ENCODE peak calls at places on chromosomes 12 and 14, in eight cellular contexts. T, O, G, V, N, Z, S and L are unnamed samples.
A peak's percentile ranks its signal among the peaks of the same experiment; 100 is the strongest.

GRCh38 chr14:87628129-87628528 is 364.9 kb downstream of the GALC start:
- DNase-seq in V (no peak), O (peak; percentile 74), Z (peak; percentile 90), S (no peak), T (no peak), N (no peak), G (no peak), L (no peak)

GRCh38 chr12:82873309-82873708 is 186.6 kb downstream of the TMTC2 start:
- DNase-seq in O (no peak), T (no peak), S (no peak), Z (no peak), N (no peak), G (no peak), V (no peak), L (no peak)

GRCh38 chr12:120100630-120101029 is 15.9 kb downstream of the RAB35 start:
- DNase-seq in V (peak; percentile 83), T (no peak), Z (no peak), G (no peak), S (no peak), O (peak; percentile 77), N (peak; percentile 78), L (peak; percentile 76)

GRCh38 chr14:58560208-58560607 is 77.6 kb upstream of the DACT1 start:
- DNase-seq in T (no peak), S (no peak), G (no peak), V (no peak), N (no peak), O (no peak), Z (no peak), L (no peak)

GRCh38 chr12:67879937-67880336 is 109.3 kb upstream of the IFNG-AS1 start:
- DNase-seq in T (no peak), N (no peak), O (no peak), Z (no peak), G (no peak), V (no peak), S (no peak), L (no peak)

GRCh38 chr14:70339039-70339438 is 20.4 kb downstream of the COX16 start:
- DNase-seq in S (no peak), Z (no peak), O (no peak), V (no peak), N (no peak), G (no peak), T (no peak), L (no peak)

GRCh38 chr12:30457621-30458289 is 237.9 kb downstream of the IPO8 start:
- DNase-seq in T (no peak), V (no peak), S (no peak), G (peak; percentile 75), Z (peak; percentile 36), N (no peak), O (no peak), L (no peak)

GRCh38 chr12:95443458-95443857 is 30.5 kb upstream of the METAP2 start:
- DNase-seq in Z (peak; percentile 76), N (no peak), T (no peak), O (no peak), G (no peak), V (no peak), S (no peak), L (no peak)

GRCh38 chr12:27193854-27194544 is 50.1 kb upstream of the STK38L start:
- DNase-seq in G (no peak), S (no peak), N (peak; percentile 36), T (no peak), V (no peak), O (peak; percentile 61), Z (no peak), L (peak; percentile 49)

GRCh38 chr12:115923851-115924250 is 353.6 kb downstream of the MED13L start:
- DNase-seq in G (no peak), T (no peak), S (no peak), V (no peak), N (no peak), O (no peak), Z (no peak), L (no peak)

GRCh38 chr14:33880330-33880729 is 70.5 kb downstream of the EGLN3 start:
- DNase-seq in T (no peak), G (no peak), O (no peak), N (no peak), Z (no peak), S (no peak), V (no peak), L (no peak)

DNA sequence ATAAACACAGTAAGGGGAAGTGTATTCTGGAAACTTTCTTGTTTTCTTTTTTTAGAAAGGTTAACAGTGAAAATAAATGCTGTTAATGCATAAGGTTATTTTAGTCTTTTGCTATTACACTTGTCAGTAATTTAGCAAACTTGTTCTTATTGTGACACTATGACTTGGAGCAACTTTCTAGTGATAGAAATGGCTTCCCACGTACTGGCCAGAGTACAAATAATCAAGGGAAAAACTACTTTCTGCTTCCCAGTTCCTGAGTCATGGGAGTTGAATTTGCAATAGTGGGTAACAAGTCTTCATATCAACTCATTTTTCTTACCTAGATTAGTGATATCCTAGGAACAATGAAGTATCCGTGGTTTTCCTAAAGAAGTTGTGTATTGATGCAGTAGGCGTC is 1072.3 kb downstream of the FLRT2 start:
- DNase-seq in G (no peak), T (no peak), V (no peak), N (no peak), Z (no peak), O (no peak), S (no peak), L (no peak)
- H3K4me1 ChIP-seq in G (no peaks in the 10 kb centered on the region), T (no peaks in the 10 kb centered on the region), V (no peaks in the 10 kb centered on the region), N (no peaks in the 10 kb centered on the region), Z (no peaks in the 10 kb centered on the region), O (no peaks in the 10 kb centered on the region), S (no peaks in the 10 kb centered on the region), L (no peaks in the 10 kb centered on the region)

DNA sequence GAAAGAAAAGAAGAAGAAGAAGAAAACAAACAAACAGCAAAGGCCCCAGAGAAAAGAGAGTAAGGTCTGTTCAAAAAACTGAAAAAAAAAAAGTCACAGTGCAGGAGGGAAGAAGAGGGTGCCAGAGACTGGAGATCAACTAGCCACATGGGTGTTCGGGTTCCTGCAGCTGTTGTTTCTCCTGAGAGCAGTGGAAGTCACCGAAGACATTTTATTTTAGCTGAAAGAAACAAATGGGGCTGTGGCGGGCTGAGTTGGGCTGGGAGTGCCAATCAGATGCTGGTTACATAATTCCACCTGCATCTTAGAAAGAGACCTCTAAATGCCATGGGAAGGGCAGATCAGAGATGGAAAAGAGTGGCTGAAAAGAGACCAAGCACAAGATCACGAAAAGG is 33.9 kb downstream of the ACTN1 start:
- DNase-seq in T (peak; percentile 51), V (no peak), G (no peak), Z (no peak), O (no peak), N (no peak), S (no peak), L (no peak)
- H3K4me1 ChIP-seq in T (peaks cover 98% of the 10 kb centered on the region), V (peaks cover 44% of the 10 kb centered on the region), G (peaks cover 76% of the 10 kb centered on the region), Z (peaks cover 19% of the 10 kb centered on the region), O (peaks cover 98% of the 10 kb centered on the region), N (peaks cover 99% of the 10 kb centered on the region), S (peaks cover 91% of the 10 kb centered on the region), L (peaks cover 100% of the 10 kb centered on the region)

GRCh38 chr14:77033622-77034521 is 5.4 kb upstream of the IRF2BPL start:
- DNase-seq in V (peak; percentile 83), G (no peak), N (peak; percentile 86), Z (peak; percentile 91), O (peak; percentile 83), S (no peak), T (peak; percentile 69), L (peak; percentile 89)
- H3K4me1 ChIP-seq in V (peaks cover 49% of the 10 kb centered on the region), G (peaks cover 58% of the 10 kb centered on the region), N (peaks cover 93% of the 10 kb centered on the region), Z (peaks cover 37% of the 10 kb centered on the region), O (peaks cover 71% of the 10 kb centered on the region), S (peaks cover 83% of the 10 kb centered on the region), T (peaks cover 69% of the 10 kb centered on the region), L (peaks cover 91% of the 10 kb centered on the region)

DNA sequence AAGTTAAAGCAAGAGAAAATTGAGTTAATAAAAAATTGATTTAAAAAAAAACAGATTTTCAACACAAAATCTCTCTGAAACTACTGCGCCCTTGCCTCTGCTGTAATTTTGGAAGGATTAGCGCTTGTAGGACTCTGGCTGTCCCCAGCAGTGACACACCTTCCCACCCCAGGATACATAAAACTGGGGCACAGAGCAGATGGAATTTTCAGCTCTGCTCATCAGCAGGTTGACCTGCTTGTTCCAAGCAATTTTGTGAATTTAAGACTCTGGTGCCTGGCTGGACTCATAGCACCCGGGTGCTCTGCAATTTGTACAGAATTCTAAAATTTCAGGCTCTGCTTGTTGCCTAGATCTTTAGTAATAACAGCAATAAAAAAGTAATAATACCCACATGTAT is 257.8 kb upstream of the GARIN6 start:
- DNase-seq in Z (no peak), N (no peak), S (no peak), V (no peak), G (no peak), O (no peak), T (no peak), L (no peak)
- H3K4me1 ChIP-seq in Z (peaks cover 6% of the 10 kb centered on the region), N (no peaks in the 10 kb centered on the region), S (no peaks in the 10 kb centered on the region), V (no peaks in the 10 kb centered on the region), G (no peaks in the 10 kb centered on the region), O (no peaks in the 10 kb centered on the region), T (no peaks in the 10 kb centered on the region), L (no peaks in the 10 kb centered on the region)

DNA sequence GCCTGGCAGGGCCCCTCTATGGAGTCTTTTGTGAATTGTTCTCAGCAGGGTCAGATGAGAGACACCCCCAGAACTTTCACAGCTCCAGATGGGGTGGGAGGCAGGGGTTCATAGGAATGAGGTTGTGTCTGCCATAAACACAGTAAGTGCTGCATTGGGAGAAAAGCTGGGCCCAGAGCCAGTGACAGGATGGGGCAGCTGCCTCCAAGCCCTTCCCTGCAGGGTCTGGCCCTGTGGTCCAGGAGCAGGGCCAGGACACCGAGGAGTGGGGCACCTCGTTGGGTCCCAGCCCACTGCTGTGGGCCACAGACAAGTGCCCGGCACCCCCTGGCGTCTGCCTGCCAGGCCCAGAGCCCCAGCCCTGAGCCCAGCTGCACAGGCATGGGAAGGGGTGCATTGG is 13.3 kb downstream of the INF2 start:
- DNase-seq in O (no peak), S (no peak), Z (no peak), V (no peak), N (no peak), T (no peak), G (no peak), L (no peak)
- H3K4me1 ChIP-seq in O (peaks cover 32% of the 10 kb centered on the region), S (peaks cover 48% of the 10 kb centered on the region), Z (peaks cover 3% of the 10 kb centered on the region), V (no peaks in the 10 kb centered on the region), N (peaks cover 50% of the 10 kb centered on the region), T (no peaks in the 10 kb centered on the region), G (peaks cover 14% of the 10 kb centered on the region), L (peaks cover 47% of the 10 kb centered on the region)

DNA sequence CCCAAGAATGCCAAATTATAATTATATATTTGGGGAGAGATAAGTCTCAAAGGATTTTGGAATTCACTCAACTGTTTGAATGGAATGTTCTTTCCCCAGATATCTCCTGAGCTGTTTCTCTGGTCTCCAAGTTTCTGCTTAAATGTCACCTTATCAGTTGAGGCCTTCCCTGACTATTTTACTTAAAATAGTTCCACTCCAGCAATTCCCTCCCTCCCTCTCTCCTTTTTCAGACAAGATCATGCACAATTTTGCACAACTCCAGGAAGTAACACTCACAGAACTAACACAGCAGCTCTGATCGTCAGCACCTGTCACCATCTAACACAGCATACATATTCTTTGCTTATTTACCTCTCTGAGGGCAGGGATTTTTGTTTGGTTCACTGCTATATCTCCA is 12.5 kb downstream of the BTG1 start:
- DNase-seq in O (no peak), S (no peak), V (no peak), T (no peak), Z (no peak), G (no peak), N (no peak), L (no peak)
- H3K4me1 ChIP-seq in O (peaks cover 31% of the 10 kb centered on the region), S (peaks cover 59% of the 10 kb centered on the region), V (peaks cover 51% of the 10 kb centered on the region), T (peaks cover 86% of the 10 kb centered on the region), Z (peaks cover 41% of the 10 kb centered on the region), G (peaks cover 31% of the 10 kb centered on the region), N (peaks cover 76% of the 10 kb centered on the region), L (peaks cover 79% of the 10 kb centered on the region)

GRCh38 chr12:56722832-56723231 is 2.3 kb downstream of the NACA start:
- DNase-seq in Z (no peak), G (no peak), T (no peak), O (no peak), N (no peak), V (no peak), S (no peak), L (no peak)
- H3K4me1 ChIP-seq in Z (peaks cover 48% of the 10 kb centered on the region), G (peaks cover 42% of the 10 kb centered on the region), T (peaks cover 66% of the 10 kb centered on the region), O (peaks cover 44% of the 10 kb centered on the region), N (peaks cover 68% of the 10 kb centered on the region), V (peaks cover 52% of the 10 kb centered on the region), S (peaks cover 51% of the 10 kb centered on the region), L (peaks cover 70% of the 10 kb centered on the region)